ENCODE peak calls at places on chromosome 2, in five cellular contexts. Q is Panc1, V is breast epithelium, L is AG04449, U is A549. N is an unnamed sample.

GRCh38 chr2:234363011-234363487 is 133.8 kb downstream of the ARL4C start:
- DNase-seq in Q (peak; percentile 28), V (no peak), L (no peak), U (peak; percentile 98), N (no peak)

GRCh38 chr2:88321614-88322248 is 130.8 kb downstream of the FOXI3 start:
- DNase-seq in Q (no peak), V (no peak), L (no peak), U (no peak), N (no peak)

GRCh38 chr2:3173031-3173430 is 204.6 kb downstream of the EIPR1 start:
- DNase-seq in Q (no peak), V (no peak), L (no peak), U (no peak), N (no peak)

GRCh38 chr2:26983746-26984145 is 13.3 kb downstream of the MAPRE3 start:
- DNase-seq in Q (no peak), V (no peak), L (no peak), U (no peak), N (no peak)

GRCh38 chr2:188512456-188512855 is 220.8 kb downstream of the GULP1 start:
- DNase-seq in Q (no peak), V (no peak), L (no peak), U (peak; percentile 65), N (no peak)

GRCh38 chr2:169891593-169892298 is 64.5 kb downstream of the UBR3 start:
- DNase-seq in Q (no peak), V (no peak), L (no peak), U (peak; percentile 72), N (no peak)

GRCh38 chr2:11290713-11291112 is 53.7 kb downstream of the ROCK2 start:
- DNase-seq in Q (no peak), V (no peak), L (no peak), U (no peak), N (no peak)

GRCh38 chr2:7745369-7745768 is 828.2 kb downstream of the RNF144A start:
- DNase-seq in Q (no peak), V (peak; percentile 44), L (no peak), U (no peak), N (no peak)

GRCh38 chr2:233711312-233712008 is 1.2 kb upstream of the UGT1A5 start:
- DNase-seq in Q (peak; percentile 20), V (peak; percentile 24), L (no peak), U (peak; percentile 90), N (peak; percentile 55)

GRCh38 chr2:218399391-218400166 is at the start of gene CTDSP1:
- DNase-seq in Q (no peak), V (peak; percentile 95), L (peak; percentile 61), U (peak; percentile 96), N (peak; percentile 89)

GRCh38 chr2:86097114-86097896 is 8.4 kb downstream of the POLR1A start:
- DNase-seq in Q (no peak), V (no peak), L (no peak), U (no peak), N (no peak)

GRCh38 chr2:53829669-53830290 is 30.0 kb downstream of the GPR75 start:
- DNase-seq in Q (no peak), V (no peak), L (no peak), U (no peak), N (no peak)

GRCh38 chr2:180776924-180777323 is 203.5 kb upstream of the UBE2E3 start:
- DNase-seq in Q (no peak), V (no peak), L (peak; percentile 42), U (no peak), N (no peak)

GRCh38 chr2:120149406-120149805 is 73.8 kb downstream of the TMEM185B start:
- DNase-seq in Q (no peak), V (no peak), L (no peak), U (no peak), N (no peak)

GRCh38 chr2:110993557-110994231 is 127.0 kb upstream of the BCL2L11 start:
- DNase-seq in Q (no peak), V (no peak), L (no peak), U (no peak), N (no peak)

GRCh38 chr2:182911813-182912517 is 45.5 kb upstream of the FRZB start:
- DNase-seq in Q (no peak), V (no peak), L (no peak), U (no peak), N (no peak)

GRCh38 chr2:178072383-178073301 is at the start of gene PDE11A:
- DNase-seq in Q (no peak), V (peak; percentile 78), L (peak; percentile 17), U (peak; percentile 86), N (no peak)

GRCh38 chr2:46161921-46162320 is 135.3 kb upstream of the EPAS1 start:
- DNase-seq in Q (no peak), V (no peak), L (no peak), U (no peak), N (no peak)

GRCh38 chr2:171762879-171763573 is 75.8 kb downstream of the DYNC1I2 start:
- DNase-seq in Q (no peak), V (no peak), L (no peak), U (no peak), N (no peak)

GRCh38 chr2:61536086-61536722 is 2.0 kb downstream of the XPO1 start:
- DNase-seq in Q (peak; percentile 63), V (no peak), L (no peak), U (peak; percentile 30), N (no peak)

GRCh38 chr2:235569837-235570236 is 76.0 kb downstream of the AGAP1 start:
- DNase-seq in Q (no peak), V (no peak), L (no peak), U (no peak), N (no peak)

GRCh38 chr2:3986530-3987258 is 283.3 kb downstream of the DCDC2C start:
- DNase-seq in Q (no peak), V (no peak), L (no peak), U (no peak), N (no peak)

GRCh38 chr2:224860786-224861185 is 144.6 kb upstream of the CCDC195 start:
- DNase-seq in Q (no peak), V (no peak), L (no peak), U (no peak), N (no peak)

GRCh38 chr2:38750793-38751042 is 443 bp downstream of the SRSF7 start:
- DNase-seq in Q (no peak), V (peak; percentile 60), L (no peak), U (no peak), N (no peak)

GRCh38 chr2:191933307-191934105 is 86.6 kb upstream of the CAVIN2 start:
- DNase-seq in Q (no peak), V (no peak), L (no peak), U (no peak), N (no peak)

GRCh38 chr2:197306024-197306690 is 4.4 kb downstream of the ANKRD44 start:
- DNase-seq in Q (no peak), V (no peak), L (no peak), U (no peak), N (no peak)

GRCh38 chr2:68426885-68427579 is 40.1 kb downstream of the FBXO48 start:
- DNase-seq in Q (no peak), V (no peak), L (no peak), U (peak; percentile 37), N (no peak)

DNA sequence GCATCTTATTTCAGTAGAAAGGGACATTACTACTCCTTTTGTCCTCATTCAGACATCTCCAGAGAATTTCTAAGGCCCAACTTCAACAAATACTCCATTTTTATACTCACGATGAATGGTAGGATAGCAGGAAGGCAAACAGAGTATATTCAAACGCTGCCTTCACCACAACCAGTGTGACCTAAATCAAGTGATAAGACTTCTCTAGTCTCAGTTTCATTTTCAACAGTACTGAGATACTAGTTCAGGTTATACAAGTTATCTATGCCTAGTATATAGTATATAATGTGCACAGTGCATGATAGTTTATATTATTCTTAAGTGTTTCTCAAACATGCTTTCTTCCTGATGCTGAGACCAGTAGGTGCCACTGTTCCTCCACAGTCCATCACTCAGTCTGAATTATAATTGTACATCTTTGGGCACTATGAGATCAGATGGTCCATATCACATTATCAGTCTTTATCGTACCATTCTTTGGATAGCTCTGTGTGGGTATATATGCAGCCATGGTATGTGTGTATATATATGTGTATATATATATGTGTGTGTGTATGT is 66.3 kb upstream of the RPE start:
- DNase-seq in Q (no peak), V (no peak), L (no peak), U (peak; percentile 5), N (no peak)
- TF ChIP-seq CTCF in Q (peak; percentile 34), V (no peak), L (no peak), U (no peak), N (no peak)

GRCh38 chr2:64624108-64624610 is 29.6 kb downstream of the SERTAD2 start:
- DNase-seq in Q (no peak), V (no peak), L (no peak), U (no peak), N (no peak)

GRCh38 chr2:64626146-64626809 is 27.4 kb downstream of the SERTAD2 start:
- DNase-seq in Q (no peak), V (no peak), L (no peak), U (no peak), N (no peak)

GRCh38 chr2:64624862-64625261 is 28.9 kb downstream of the SERTAD2 start:
- DNase-seq in Q (no peak), V (no peak), L (no peak), U (no peak), N (no peak)

GRCh38 chr2:64626963-64627760 is 26.6 kb downstream of the SERTAD2 start:
- DNase-seq in Q (no peak), V (no peak), L (no peak), U (no peak), N (no peak)

GRCh38 chr2:64625352-64626145 is 28.2 kb downstream of the SERTAD2 start:
- DNase-seq in Q (no peak), V (no peak), L (no peak), U (no peak), N (no peak)
- TF ChIP-seq CTCF in Q (no peak), V (no peak), L (no peak), U (no peak), N (no peak)

DNA sequence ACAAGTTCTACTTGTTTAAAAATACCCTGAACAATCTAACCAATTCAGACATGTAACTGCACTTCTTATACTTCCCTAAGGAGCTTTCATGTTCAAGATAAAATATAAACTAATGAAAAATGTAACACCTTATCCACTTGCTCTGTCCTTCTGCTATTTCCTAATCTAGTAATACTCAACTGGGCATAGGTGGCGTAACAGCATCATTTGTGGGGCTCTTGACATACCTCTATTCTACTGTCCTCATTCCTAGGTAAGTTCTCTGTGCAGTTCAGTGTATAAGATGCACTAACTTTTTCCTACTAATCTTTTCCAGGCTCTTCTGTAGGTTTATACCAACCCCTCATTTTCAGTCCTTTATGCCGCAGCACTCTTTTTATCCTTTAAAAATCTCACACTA is 36.7 kb downstream of the PRKD3 start:
- DNase-seq in Q (no peak), V (no peak), L (no peak), U (peak; percentile 40), N (no peak)
- TF ChIP-seq CTCF in Q (peak; percentile 36), V (no peak), L (no peak), U (peak; percentile 42), N (no peak)

DNA sequence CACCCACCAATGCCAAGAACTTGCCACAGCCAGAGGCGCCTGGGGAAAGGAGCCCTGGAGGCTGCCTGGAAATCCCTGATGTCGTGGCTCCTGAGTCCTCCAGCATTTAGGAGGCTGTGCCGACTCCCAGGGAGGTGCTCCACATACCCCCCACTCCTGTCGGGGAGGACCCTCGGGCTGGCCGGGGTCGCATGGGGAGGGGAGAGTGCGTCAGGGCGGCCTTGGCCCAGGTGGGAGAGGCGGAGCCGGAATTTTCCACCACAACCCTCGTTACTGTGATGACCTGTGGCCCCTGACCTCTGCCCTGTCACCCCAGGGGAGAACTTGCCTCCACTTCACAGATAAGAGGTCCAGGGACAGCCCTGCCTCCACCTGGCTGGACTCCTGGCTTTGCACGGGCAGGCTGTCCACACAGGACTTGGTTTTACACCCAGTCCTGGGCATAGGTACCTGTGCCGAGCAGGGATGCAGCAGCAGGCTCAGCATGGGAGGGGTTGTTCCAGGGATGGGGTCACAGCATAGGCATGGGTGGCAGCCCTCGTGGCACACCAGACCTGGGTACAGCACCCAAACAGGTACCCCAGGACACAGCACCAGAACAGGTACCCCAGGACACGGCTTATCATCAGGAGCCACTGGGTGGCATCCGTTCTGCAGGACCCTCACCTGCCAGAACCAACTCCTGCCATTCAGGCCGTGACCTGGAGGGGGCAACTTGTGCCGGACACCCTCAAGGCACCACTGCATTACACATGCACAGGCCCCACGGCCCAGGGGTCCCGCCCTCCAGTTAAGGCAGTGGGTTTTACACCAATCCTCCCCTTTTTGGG is 12.3 kb upstream of the AGXT start:
- DNase-seq in Q (no peak), V (no peak), L (no peak), U (peak; percentile 38), N (no peak)
- TF ChIP-seq CTCF in Q (peak; percentile 57), V (no peak), L (no peak), U (no peak), N (no peak)